ENCODE peak calls at places on chromosomes 4 and X, in nine cellular contexts. One of them, this sample, is unnamed.
A peak's percentile ranks its signal among the peaks of the same experiment; 100 is the strongest.

GRCh38 chr4:98851806-98852205 is 77.1 kb downstream of the EIF4E start:
- DNase-seq in GM19239: no peak
- DNase-seq in NCI-H1105: no peak
- DNase-seq in amniotic stem cell: no peak
- DNase-seq in mucosa of gallbladder: no peak
- DNase-seq in neural crest cell: no peak
- DNase-seq in germinal center: no peak
- DNase-seq in astrocyte: peak; percentile 25
- DNase-seq in central memory CD4-positive, alpha-beta T cell: no peak
- DNase-seq in this sample: no peak

GRCh38 chrX:77493677-77494553 is 46.7 kb downstream of the FGF16 start:
- DNase-seq in GM19239: no peak
- DNase-seq in NCI-H1105: no peak
- DNase-seq in amniotic stem cell: peak; percentile 12
- DNase-seq in mucosa of gallbladder: no peak
- DNase-seq in neural crest cell: no peak
- DNase-seq in germinal center: no peak
- DNase-seq in astrocyte: peak; percentile 70
- DNase-seq in central memory CD4-positive, alpha-beta T cell: no peak
- DNase-seq in this sample: no peak

GRCh38 chr4:3635090-3635820 is 103.0 kb upstream of the LRPAP1 start:
- DNase-seq in GM19239: no peak
- DNase-seq in NCI-H1105: no peak
- DNase-seq in amniotic stem cell: no peak
- DNase-seq in mucosa of gallbladder: no peak
- DNase-seq in neural crest cell: no peak
- DNase-seq in germinal center: no peak
- DNase-seq in astrocyte: no peak
- DNase-seq in central memory CD4-positive, alpha-beta T cell: no peak
- DNase-seq in this sample: no peak

GRCh38 chr4:176627916-176628315 is 164.8 kb downstream of the VEGFC start:
- DNase-seq in GM19239: no peak
- DNase-seq in NCI-H1105: no peak
- DNase-seq in amniotic stem cell: no peak
- DNase-seq in mucosa of gallbladder: no peak
- DNase-seq in neural crest cell: no peak
- DNase-seq in germinal center: no peak
- DNase-seq in astrocyte: no peak
- DNase-seq in central memory CD4-positive, alpha-beta T cell: no peak
- DNase-seq in this sample: no peak

GRCh38 chrX:40192196-40192595 is 94.4 kb upstream of the BCOR start:
- DNase-seq in GM19239: no peak
- DNase-seq in NCI-H1105: no peak
- DNase-seq in amniotic stem cell: no peak
- DNase-seq in mucosa of gallbladder: no peak
- DNase-seq in neural crest cell: no peak
- DNase-seq in germinal center: no peak
- DNase-seq in astrocyte: no peak
- DNase-seq in central memory CD4-positive, alpha-beta T cell: no peak
- DNase-seq in this sample: no peak

GRCh38 chrX:120672841-120673530 is 43.1 kb upstream of the C1GALT1C1 start:
- DNase-seq in GM19239: no peak
- DNase-seq in NCI-H1105: no peak
- DNase-seq in amniotic stem cell: no peak
- DNase-seq in mucosa of gallbladder: no peak
- DNase-seq in neural crest cell: no peak
- DNase-seq in germinal center: no peak
- DNase-seq in astrocyte: no peak
- DNase-seq in central memory CD4-positive, alpha-beta T cell: no peak
- DNase-seq in this sample: no peak

GRCh38 chr4:6263541-6264540 is 5.8 kb upstream of the WFS1 start:
- DNase-seq in GM19239: no peak
- DNase-seq in NCI-H1105: no peak
- DNase-seq in amniotic stem cell: no peak
- DNase-seq in mucosa of gallbladder: peak; percentile 58
- DNase-seq in neural crest cell: no peak
- DNase-seq in germinal center: no peak
- DNase-seq in astrocyte: peak; percentile 25
- DNase-seq in central memory CD4-positive, alpha-beta T cell: no peak
- DNase-seq in this sample: no peak

GRCh38 chrX:48548871-48549270 is 9.4 kb downstream of the TBC1D25 start:
- DNase-seq in GM19239: no peak
- DNase-seq in NCI-H1105: no peak
- DNase-seq in amniotic stem cell: no peak
- DNase-seq in mucosa of gallbladder: no peak
- DNase-seq in neural crest cell: no peak
- DNase-seq in germinal center: no peak
- DNase-seq in astrocyte: no peak
- DNase-seq in central memory CD4-positive, alpha-beta T cell: no peak
- DNase-seq in this sample: no peak

GRCh38 chr4:161856711-161857326 is 307.0 kb downstream of the FSTL5 start:
- DNase-seq in GM19239: no peak
- DNase-seq in NCI-H1105: no peak
- DNase-seq in amniotic stem cell: peak; percentile 0
- DNase-seq in mucosa of gallbladder: no peak
- DNase-seq in neural crest cell: no peak
- DNase-seq in germinal center: no peak
- DNase-seq in astrocyte: peak; percentile 51
- DNase-seq in central memory CD4-positive, alpha-beta T cell: no peak
- DNase-seq in this sample: no peak